ENCODE peak calls at places on chromosomes 7 and 10, in four cellular contexts. N is mesendoderm, C is Calu3, I is NCI-H146. O is an unnamed sample.
A peak's percentile ranks its signal among the peaks of the same experiment; 100 is the strongest.

GRCh38 chr7:41346878-41347277 is 356.0 kb downstream of the INHBA start:
- DNase-seq in I (no peak), N (no peak), C (no peak), O (no peak)

GRCh38 chr10:22341190-22341935 is 3.9 kb upstream of the SPAG6 start:
- DNase-seq in I (peak; percentile 41), N (peak; percentile 29), C (no peak), O (no peak)

GRCh38 chr7:157019718-157020451 is 9.4 kb upstream of the MNX1 start:
- DNase-seq in C (no peak), I (no peak), N (no peak), O (no peak)

GRCh38 chr7:91344911-91345310 is 80.7 kb downstream of the FZD1 start:
- DNase-seq in C (no peak), I (no peak), N (no peak), O (no peak)

GRCh38 chr10:61901829-61902447 is 439 bp downstream of the ARID5B start:
- DNase-seq in I (peak; percentile 42), N (peak; percentile 59), C (no peak), O (peak; percentile 58)

GRCh38 chr7:135333196-135333595 is 99.6 kb downstream of the STRA8 start:
- DNase-seq in I (no peak), N (no peak), C (no peak), O (no peak)

GRCh38 chr10:117399341-117400196 is 24.3 kb upstream of the PDZD8 start:
- DNase-seq in I (no peak), C (no peak), N (no peak), O (no peak)

GRCh38 chr10:6139470-6139869 is 50.6 kb downstream of the RBM17 start:
- DNase-seq in C (no peak), I (no peak), N (no peak), O (no peak)

GRCh38 chr7:32256811-32257210 is 186.6 kb upstream of the PDE1C start:
- DNase-seq in I (no peak), C (no peak), N (no peak), O (peak; percentile 40)

GRCh38 chr7:13035233-13035632 is 347.8 kb downstream of the ARL4A start:
- DNase-seq in I (no peak), C (no peak), N (no peak), O (no peak)

GRCh38 chr7:80060218-80060806 is 74.3 kb upstream of the GNAI1 start:
- DNase-seq in N (peak; percentile 62), C (no peak), I (peak; percentile 20), O (no peak)

O was measured in SJCRH30.